ENCODE peak calls at places on chromosomes 16 and 17, in seven cellular contexts. N is stimulated activated CD4-positive, alpha-beta T cell treated with anti-CD3 and anti-CD28 coated beads, Interleukin-1b, Interleukin-23, amount 100 ng/mL, for 1 hour; K is PC-3; M is activated T-helper 1 cell treated with Interleukin-2 at 50 U/mL for 16 hours; E is GM23338; I is Calu3; R is EL. Q is an unnamed sample.
A peak's percentile ranks its signal among the peaks of the same experiment; 100 is the strongest.

GRCh38 chr17:17315142-17315821 is 12.1 kb downstream of the NT5M start:
- DNase-seq in N (no peak), E (no peak), I (no peak), R (no peak), M (no peak), K (no peak), Q (no peak)

GRCh38 chr16:75273054-75273925 is 21.9 kb upstream of the BCAR1 start:
- DNase-seq in E (no peak), M (no peak), K (peak; percentile 59), R (peak; percentile 65), N (no peak), I (no peak), Q (no peak)

GRCh38 chr16:13332713-13333255 is 431.4 kb downstream of the SHISA9 start:
- DNase-seq in E (peak; percentile 54), K (no peak), N (no peak), R (no peak), M (no peak), I (no peak), Q (no peak)

GRCh38 chr16:55021595-55022475 is 91.2 kb downstream of the IRX5 start:
- DNase-seq in K (peak; percentile 13), N (no peak), E (peak; percentile 68), R (peak; percentile 57), I (peak; percentile 40), M (no peak), Q (no peak)

GRCh38 chr17:28747046-28747691 is 3.4 kb downstream of the TRAF4 start:
- DNase-seq in M (no peak), K (peak; percentile 81), N (no peak), E (peak; percentile 74), I (peak; percentile 85), R (no peak), Q (no peak)

GRCh38 chr17:8838551-8839095 is 28.9 kb downstream of the PIK3R6 start:
- DNase-seq in N (no peak), M (no peak), E (no peak), R (no peak), I (no peak), K (no peak), Q (no peak)

GRCh38 chr16:75244225-75244792 is 7.1 kb downstream of the BCAR1 start:
- DNase-seq in I (peak; percentile 70), E (no peak), N (no peak), R (peak; percentile 86), M (no peak), K (peak; percentile 27), Q (no peak)

GRCh38 chr17:13477180-13477611 is 124.5 kb downstream of the HS3ST3A1 start:
- DNase-seq in R (peak; percentile 43), E (no peak), I (no peak), N (no peak), M (no peak), K (peak; percentile 39), Q (no peak)

GRCh38 chr17:59620064-59620359 is 317 bp downstream of the CLTC start:
- DNase-seq in M (no peak), I (no peak), N (no peak), K (no peak), E (no peak), R (no peak), Q (no peak)

GRCh38 chr16:55930036-55930435 is 54.9 kb upstream of the CES5A start:
- DNase-seq in M (no peak), N (no peak), I (no peak), E (no peak), R (no peak), K (no peak), Q (no peak)

GRCh38 chr16:4787068-4787467 is 1.1 kb downstream of the SEPTIN12 start:
- DNase-seq in R (no peak), I (no peak), E (no peak), N (no peak), K (no peak), M (no peak), Q (no peak)

GRCh38 chr16:84443166-84443802 is 61.2 kb downstream of the MEAK7 start:
- DNase-seq in E (no peak), K (no peak), I (no peak), M (no peak), R (no peak), N (no peak), Q (no peak)

GRCh38 chr17:55219939-55220338 is 44.8 kb upstream of the HLF start:
- DNase-seq in K (no peak), E (no peak), R (no peak), M (no peak), I (no peak), N (no peak), Q (no peak)